ENCODE peak calls at places on chromosome 13, in ten cellular contexts. L is AG04450; Q is adrenal gland; M is IMR-90; N is lower lobe of right lung; P is CD8-positive, alpha-beta T cell; S is fibroblast of pulmonary artery; Z is astrocyte of the spinal cord; X is heart left ventricle; O is breast epithelium. D is an unnamed sample.

GRCh38 chr13:64459778-64460177 is 2770.4 kb downstream of the PCDH9 start:
- DNase-seq in Z (no peak), Q (no peak), S (no peak), X (no peak), N (no peak), M (no peak), O (no peak), P (no peak), L (no peak), D (no peak)

GRCh38 chr13:71879129-71879535 is 12.1 kb upstream of the DACH1 start:
- DNase-seq in X (no peak), S (peak), O (no peak), N (no peak), M (peak), L (no peak), Q (peak), Z (peak), P (no peak), D (peak)

GRCh38 chr13:97285221-97285955 is 63.3 kb downstream of the MBNL2 start:
- DNase-seq in O (no peak), N (no peak), S (no peak), Z (no peak), L (no peak), X (no peak), M (no peak), P (no peak), Q (no peak), D (no peak)

GRCh38 chr13:104872153-104872552 is 1663.3 kb downstream of the EFNB2 start:
- DNase-seq in O (no peak), P (no peak), Q (no peak), S (no peak), X (no peak), Z (no peak), N (no peak), L (no peak), M (no peak), D (no peak)

GRCh38 chr13:50650936-50651638 is 192.4 kb downstream of the DLEU7 start:
- DNase-seq in Z (peak), S (no peak), M (peak), L (peak), X (no peak), O (no peak), N (no peak), P (no peak), Q (no peak), D (peak)

GRCh38 chr13:27043013-27043412 is 128.6 kb downstream of the USP12 start:
- DNase-seq in Q (peak), Z (peak), L (peak), O (peak), M (peak), S (peak), X (no peak), P (no peak), N (no peak), D (peak)

GRCh38 chr13:75946746-75947397 is 310.7 kb downstream of the LMO7 start:
- DNase-seq in N (no peak), L (no peak), Q (no peak), O (no peak), Z (no peak), S (no peak), P (no peak), X (no peak), M (no peak), D (no peak)

GRCh38 chr13:38417727-38418126 is 68.1 kb downstream of the UFM1 start:
- DNase-seq in O (no peak), Z (no peak), N (no peak), P (no peak), L (no peak), Q (no peak), X (no peak), M (peak), S (peak), D (peak)

GRCh38 chr13:30743319-30744055 is 8.1 kb downstream of the ALOX5AP start:
- DNase-seq in M (peak), X (no peak), N (no peak), Z (peak), O (no peak), S (peak), Q (peak), L (peak), P (no peak), D (peak)

GRCh38 chr13:25836709-25837316 is 215.0 kb downstream of the SHISA2 start:
- DNase-seq in X (no peak), Z (no peak), P (no peak), L (no peak), O (no peak), Q (no peak), S (no peak), M (no peak), N (no peak), D (peak)

GRCh38 chr13:24071423-24072075 is 89.0 kb upstream of the SPATA13 start:
- DNase-seq in P (no peak), Q (no peak), N (no peak), X (no peak), M (peak), O (no peak), S (peak), Z (peak), L (no peak), D (peak)

GRCh38 chr13:68439821-68440220 is 1209.7 kb upstream of the PCDH9 start:
- DNase-seq in L (no peak), M (no peak), P (no peak), Q (no peak), N (no peak), S (peak), X (no peak), Z (peak), O (no peak), D (no peak)

GRCh38 chr13:31930490-31930889 is 101.1 kb upstream of the FRY start:
- DNase-seq in X (no peak), Q (no peak), O (no peak), M (no peak), L (no peak), Z (no peak), S (no peak), N (no peak), P (no peak), D (no peak)
- H3K4me3 ChIP-seq in X (no peak), Q (no peak), O (no peak), M (no peak), L (no peak), Z (no peak), S (no peak), N (no peak), P (no peak), D (no peak)

DNA sequence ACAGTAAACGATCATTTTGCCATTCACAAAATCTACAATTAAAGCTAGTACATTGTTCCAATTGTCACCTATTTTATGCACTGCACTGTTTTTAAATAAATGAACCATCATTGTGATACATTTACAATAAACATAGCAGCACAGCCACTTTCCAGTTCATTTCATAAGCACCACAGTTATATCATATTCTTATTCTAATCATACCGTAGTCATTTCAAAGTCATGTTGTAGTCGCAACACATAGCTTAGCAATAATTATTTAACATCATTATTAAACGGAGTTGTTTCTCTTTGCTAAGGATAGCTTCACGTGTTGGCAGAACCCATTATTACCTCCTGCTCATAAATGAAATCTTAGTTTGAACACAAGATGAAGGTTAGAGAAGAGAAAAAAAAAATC is 2.2 kb upstream of the PCDH9 start:
- DNase-seq in M (no peak), S (no peak), Z (no peak), L (no peak), Q (no peak), P (no peak), N (no peak), X (no peak), O (no peak), D (no peak)
- H3K4me3 ChIP-seq in M (no peak), S (no peak), Z (no peak), L (no peak), Q (no peak), P (no peak), N (no peak), X (peak), O (no peak), D (no peak)

GRCh38 chr13:110305949-110306339 is 1.0 kb downstream of the COL4A1 start:
- DNase-seq in Q (no peak), X (no peak), S (peak), M (no peak), P (no peak), N (no peak), Z (no peak), O (no peak), L (no peak), D (no peak)

GRCh38 chr13:110303644-110304043 is 3.3 kb downstream of the COL4A1 start:
- DNase-seq in Z (no peak), X (no peak), Q (no peak), P (no peak), S (no peak), N (no peak), O (no peak), M (no peak), L (no peak), D (no peak)

GRCh38 chr13:110304256-110304655 is 2.7 kb downstream of the COL4A1 start:
- DNase-seq in L (no peak), S (peak), P (no peak), N (no peak), Z (no peak), X (no peak), O (no peak), Q (no peak), M (peak), D (no peak)

GRCh38 chr13:110305544-110305943 is 1.4 kb downstream of the COL4A1 start:
- DNase-seq in X (no peak), S (no peak), Q (no peak), O (no peak), L (no peak), P (no peak), Z (no peak), N (no peak), M (no peak), D (no peak)

GRCh38 chr13:110305001-110305400 is 2.0 kb downstream of the COL4A1 start:
- DNase-seq in P (no peak), L (no peak), Z (no peak), X (no peak), M (no peak), S (no peak), N (no peak), O (no peak), Q (no peak), D (no peak)
- H3K4me3 ChIP-seq in P (no peak), L (peak), Z (peak), X (peak), M (peak), S (peak), N (peak), O (peak), Q (peak), D (no peak)

DNA sequence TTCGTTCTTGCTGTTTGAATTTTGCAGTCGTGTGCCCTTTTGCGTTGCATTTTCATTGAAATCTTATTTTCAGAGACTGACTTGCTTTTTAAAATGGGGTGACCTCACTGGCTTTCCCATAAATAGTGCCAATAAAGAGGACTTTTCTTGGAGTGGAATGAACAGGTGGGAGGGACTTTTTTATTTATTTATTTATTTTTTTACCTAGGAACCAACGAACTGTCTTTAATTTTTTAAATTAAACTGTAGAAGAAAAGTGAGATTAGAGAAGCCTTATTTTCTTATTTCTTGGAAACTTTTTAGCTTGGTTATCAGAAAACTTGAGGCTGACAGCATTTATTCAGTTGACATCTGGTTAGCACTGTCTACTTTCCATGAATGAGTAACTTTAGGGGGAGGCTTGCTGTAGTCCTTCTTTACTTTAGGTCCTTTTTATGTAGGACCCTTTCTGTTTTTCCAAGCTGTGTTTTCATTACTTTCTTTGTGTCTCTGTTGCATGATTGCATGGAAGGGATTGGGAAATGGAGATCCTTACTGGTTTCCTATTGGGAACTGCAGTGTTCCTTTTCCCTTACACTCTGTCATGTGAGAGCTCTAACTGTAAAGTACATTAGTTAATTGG is 1.7 kb downstream of the SLAIN1 start:
- DNase-seq in M (no peak), S (no peak), N (no peak), Z (no peak), P (no peak), O (no peak), L (no peak), X (no peak), Q (no peak), D (no peak)
- H3K4me3 ChIP-seq in M (peak), S (peak), N (peak), Z (peak), P (peak), O (peak), L (peak), X (peak), Q (peak), D (peak)

GRCh38 chr13:44819762-44820161 is 169.5 kb downstream of the NUFIP1 start:
- DNase-seq in N (no peak), Z (no peak), S (no peak), O (no peak), Q (no peak), X (no peak), L (peak), P (no peak), M (peak), D (no peak)
- H3K4me3 ChIP-seq in N (no peak), Z (no peak), S (no peak), O (no peak), Q (no peak), X (no peak), L (no peak), P (no peak), M (no peak), D (no peak)